ENCODE peak calls at places on chromosomes 6 and 20, in four cellular contexts. One of them, this sample, is unnamed.

GRCh38 chr6:144899161-144899560 is 614.0 kb downstream of the UTRN start:
- DNase-seq in left ventricle myocardium superior: no peak
- DNase-seq in T-helper 2 cell: no peak
- DNase-seq in left cardiac atrium: no peak
- DNase-seq in this sample: no peak

GRCh38 chr6:27591660-27592059 is 118.8 kb upstream of the ZNF184 start:
- DNase-seq in left ventricle myocardium superior: no peak
- DNase-seq in T-helper 2 cell: no peak
- DNase-seq in left cardiac atrium: no peak
- DNase-seq in this sample: no peak

GRCh38 chr6:134021396-134022122 is 30.9 kb downstream of the SLC2A12 start:
- DNase-seq in left ventricle myocardium superior: no peak
- DNase-seq in T-helper 2 cell: no peak
- DNase-seq in left cardiac atrium: no peak
- DNase-seq in this sample: no peak

GRCh38 chr6:30544666-30545272 is 11.5 kb downstream of the GNL1 start:
- DNase-seq in left ventricle myocardium superior: no peak
- DNase-seq in T-helper 2 cell: no peak
- DNase-seq in left cardiac atrium: no peak
- DNase-seq in this sample: no peak

GRCh38 chr6:132746049-132746448 is 11.7 kb downstream of the VNN2 start:
- DNase-seq in left ventricle myocardium superior: no peak
- DNase-seq in T-helper 2 cell: no peak
- DNase-seq in left cardiac atrium: no peak
- DNase-seq in this sample: no peak

GRCh38 chr20:15475483-15475882 is 1097.8 kb downstream of the KIF16B start:
- DNase-seq in left ventricle myocardium superior: peak; percentile 68
- DNase-seq in T-helper 2 cell: no peak
- DNase-seq in left cardiac atrium: peak; percentile 40
- DNase-seq in this sample: peak; percentile 50

GRCh38 chr20:54255157-54255556 is 47.3 kb downstream of the PFDN4 start:
- DNase-seq in left ventricle myocardium superior: no peak
- DNase-seq in T-helper 2 cell: no peak
- DNase-seq in left cardiac atrium: no peak
- DNase-seq in this sample: no peak

GRCh38 chr6:3119040-3119723 is 671 bp downstream of the BPHL start:
- DNase-seq in left ventricle myocardium superior: no peak
- DNase-seq in T-helper 2 cell: no peak
- DNase-seq in left cardiac atrium: no peak
- DNase-seq in this sample: peak; percentile 55

GRCh38 chr6:105319331-105319730 is 83.6 kb downstream of the PREP start:
- DNase-seq in left ventricle myocardium superior: no peak
- DNase-seq in T-helper 2 cell: no peak
- DNase-seq in left cardiac atrium: no peak
- DNase-seq in this sample: no peak

GRCh38 chr6:71642120-71642519 is 244.2 kb upstream of the RIMS1 start:
- DNase-seq in left ventricle myocardium superior: no peak
- DNase-seq in T-helper 2 cell: no peak
- DNase-seq in left cardiac atrium: no peak
- DNase-seq in this sample: no peak

GRCh38 chr6:29828471-29828797 is 809 bp downstream of the HLA-G start:
- DNase-seq in left ventricle myocardium superior: no peak
- DNase-seq in T-helper 2 cell: peak; percentile 16
- DNase-seq in left cardiac atrium: peak; percentile 39
- DNase-seq in this sample: peak; percentile 59

GRCh38 chr6:87444362-87444761 is 28.4 kb upstream of the SLC35A1 start:
- DNase-seq in left ventricle myocardium superior: no peak
- DNase-seq in T-helper 2 cell: no peak
- DNase-seq in left cardiac atrium: no peak
- DNase-seq in this sample: no peak

GRCh38 chr6:135233676-135234491 is 52.8 kb downstream of the MYB start:
- DNase-seq in left ventricle myocardium superior: no peak
- DNase-seq in T-helper 2 cell: no peak
- DNase-seq in left cardiac atrium: no peak
- DNase-seq in this sample: no peak

GRCh38 chr6:2102966-2103365 is 142.4 kb downstream of the GMDS start:
- DNase-seq in left ventricle myocardium superior: no peak
- DNase-seq in T-helper 2 cell: no peak
- DNase-seq in left cardiac atrium: no peak
- DNase-seq in this sample: no peak

GRCh38 chr6:24831771-24832718 is 33.3 kb upstream of the ARMH2 start:
- DNase-seq in left ventricle myocardium superior: no peak
- DNase-seq in T-helper 2 cell: no peak
- DNase-seq in left cardiac atrium: no peak
- DNase-seq in this sample: no peak